ENCODE peak calls at places on chromosomes 13 and 19, in six cellular contexts. J is heart left ventricle, F is PC-3, V is keratinocyte, R is uterus, Z is GM23248. G is an unnamed sample. For H3K27me3, the result is how much of the 10 kb centered on the place peaks cover.

GRCh38 chr13:81171065-81171647 is 830.2 kb upstream of the SPRY2 start:
- DNase-seq in F (peak), R (no peak), Z (peak), J (no peak), V (no peak), G (no peak)

GRCh38 chr19:51258165-51258564 is 7.3 kb downstream of the SIGLECL1 start:
- DNase-seq in F (no peak), J (no peak), V (no peak), Z (no peak), R (no peak), G (no peak)

GRCh38 chr19:7869453-7869909 is 4.7 kb downstream of the PRR36 start:
- DNase-seq in R (peak), Z (peak), J (peak), F (peak), V (no peak), G (no peak)

GRCh38 chr13:66665991-66666390 is 564.1 kb downstream of the PCDH9 start:
- DNase-seq in F (peak), V (no peak), J (no peak), Z (peak), R (no peak), G (peak)

GRCh38 chr13:26502826-26503225 is 54.7 kb upstream of the WASF3 start:
- DNase-seq in F (peak), V (no peak), J (peak), Z (peak), R (no peak), G (no peak)

GRCh38 chr13:109348514-109349340 is 437.7 kb downstream of the IRS2 start:
- DNase-seq in V (peak), F (peak), R (no peak), J (no peak), Z (peak), G (no peak)

GRCh38 chr13:93413972-93414717 is 187.5 kb downstream of the GPC6 start:
- DNase-seq in J (no peak), F (no peak), V (no peak), Z (peak), R (no peak), G (no peak)

GRCh38 chr13:29847501-29847983 is 2.9 kb downstream of the UBL3 start:
- DNase-seq in Z (peak), R (no peak), J (no peak), F (peak), V (no peak), G (no peak)

GRCh38 chr13:28532226-28533048 is 37.5 kb upstream of the FLT1 start:
- DNase-seq in F (no peak), Z (peak), J (peak), R (no peak), V (no peak), G (no peak)

GRCh38 chr13:99977912-99978780 is 3.4 kb upstream of the ZIC2 start:
- DNase-seq in V (no peak), R (no peak), F (no peak), Z (no peak), J (no peak), G (no peak)

GRCh38 chr19:48295458-48295857 is 25.6 kb downstream of the ZNF114 start:
- DNase-seq in J (no peak), R (no peak), Z (no peak), F (no peak), V (no peak), G (no peak)

GRCh38 chr19:17385878-17386611 is 8.0 kb downstream of the CCDC194 start:
- DNase-seq in V (no peak), Z (peak), R (peak), J (peak), F (peak), G (no peak)

GRCh38 chr19:48963371-48964204 is 1.5 kb upstream of the FTL start:
- DNase-seq in F (peak), R (peak), V (no peak), Z (peak), J (peak), G (no peak)

GRCh38 chr13:79659161-79659560 is 178.2 kb downstream of the NDFIP2 start:
- DNase-seq in V (no peak), F (no peak), Z (no peak), R (peak), J (peak), G (no peak)

GRCh38 chr19:48344892-48345291 is 18.8 kb downstream of the TMEM143 start:
- DNase-seq in V (no peak), Z (no peak), F (no peak), J (no peak), R (no peak), G (no peak)

GRCh38 chr13:46235259-46235658 is 23.5 kb downstream of the LRRC63 start:
- DNase-seq in J (no peak), Z (no peak), R (no peak), V (no peak), F (no peak), G (no peak)

GRCh38 chr19:45873219-45873772 is 9.2 kb downstream of the FOXA3 start:
- DNase-seq in Z (no peak), R (no peak), J (no peak), F (no peak), V (no peak), G (no peak)

GRCh38 chr13:100128373-100128772 is 39.5 kb downstream of the PCCA start:
- DNase-seq in Z (peak), V (no peak), J (no peak), F (no peak), R (no peak), G (no peak)

GRCh38 chr13:39881887-39882286 is 226.4 kb downstream of the COG6 start:
- DNase-seq in J (no peak), Z (no peak), V (no peak), F (no peak), R (no peak), G (no peak)

GRCh38 chr13:76773695-76774094 is 112.5 kb downstream of the KCTD12 start:
- DNase-seq in R (no peak), F (no peak), V (no peak), Z (peak), J (no peak), G (no peak)

GRCh38 chr19:38494379-38494778 is 60.9 kb downstream of the RYR1 start:
- DNase-seq in R (no peak), V (no peak), J (no peak), Z (no peak), F (no peak), G (no peak)

GRCh38 chr19:38499532-38499931 is 66.0 kb downstream of the RYR1 start:
- DNase-seq in R (no peak), V (no peak), J (no peak), Z (no peak), F (no peak), G (no peak)

GRCh38 chr19:38497907-38498306 is 64.4 kb downstream of the RYR1 start:
- DNase-seq in F (no peak), R (no peak), Z (no peak), V (no peak), J (no peak), G (no peak)

GRCh38 chr19:38496603-38497487 is 63.4 kb downstream of the RYR1 start:
- DNase-seq in Z (no peak), R (peak), J (peak), F (no peak), V (no peak), G (no peak)

GRCh38 chr19:38496116-38496515 is 62.6 kb downstream of the RYR1 start:
- DNase-seq in F (no peak), R (no peak), Z (no peak), J (no peak), V (no peak), G (no peak)
- H3K27me3 ChIP-seq in F (under half), R (under half), Z (under half), J (under half), V (under half), G (under half)

DNA sequence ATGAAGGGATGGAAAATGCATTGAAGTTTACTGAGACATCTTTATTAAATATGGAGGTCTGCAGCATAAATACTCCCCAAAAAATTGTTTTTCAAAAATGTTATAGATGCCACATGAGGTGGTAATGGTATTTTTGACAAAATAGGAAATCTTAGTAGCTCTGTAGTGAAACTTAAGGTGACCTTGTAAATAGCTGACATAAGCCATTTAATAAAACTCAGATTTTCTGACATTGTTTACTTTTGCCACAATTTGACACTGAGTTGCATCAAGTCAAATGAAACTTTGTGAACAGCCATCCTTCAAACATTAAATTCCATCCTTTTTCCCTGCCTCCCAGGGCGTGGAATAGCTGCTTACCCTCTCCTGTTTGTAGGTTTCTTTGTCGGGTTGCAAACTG is 953.1 kb downstream of the PCDH17 start:
- DNase-seq in V (no peak), J (no peak), R (no peak), Z (no peak), F (no peak), G (no peak)
- H3K4me3 ChIP-seq in V (no peak), J (no peak), R (no peak), Z (no peak), F (no peak), G (no peak)

GRCh38 chr19:18419699-18420460 is 682 bp downstream of the SSBP4 start:
- DNase-seq in Z (peak), V (no peak), F (peak), J (peak), R (no peak), G (no peak)

GRCh38 chr19:18417250-18418033 is 1.8 kb upstream of the SSBP4 start:
- DNase-seq in R (peak), F (peak), J (peak), Z (peak), V (no peak), G (no peak)

GRCh38 chr19:18419195-18419698 is at the start of gene SSBP4:
- DNase-seq in V (no peak), J (peak), F (peak), Z (peak), R (peak), G (no peak)

GRCh38 chr19:18418034-18418724 is 1.0 kb upstream of the SSBP4 start:
- DNase-seq in Z (no peak), R (peak), V (no peak), J (peak), F (no peak), G (no peak)

DNA sequence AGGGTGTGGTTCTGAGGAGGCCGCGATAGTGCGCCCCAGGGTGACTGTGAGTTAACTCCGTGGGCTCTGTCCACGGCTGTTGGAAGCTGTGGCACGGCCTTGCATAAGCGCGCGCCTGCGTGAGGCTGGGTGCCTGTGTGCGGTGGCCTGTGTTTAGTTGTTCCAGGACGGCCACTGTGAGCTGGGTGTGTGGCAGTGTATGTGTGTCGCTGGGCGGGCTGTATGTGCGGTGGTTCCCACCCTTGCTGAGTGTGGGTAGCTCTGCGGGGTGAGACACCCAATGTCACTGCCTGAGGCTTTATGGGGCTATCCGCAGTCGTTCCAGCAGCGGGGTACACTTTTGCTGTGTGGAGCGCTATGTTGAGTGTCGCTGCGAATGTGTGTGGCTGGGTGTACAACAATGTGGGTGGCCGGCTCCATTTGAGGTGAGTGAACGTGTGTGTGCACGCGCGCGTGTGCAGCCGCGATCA is 438 bp upstream of the SSBP4 start:
- DNase-seq in F (no peak), V (no peak), R (no peak), Z (peak), J (peak), G (no peak)
- H3K27me3 ChIP-seq in F (under half), V (under half), R (under half), Z (under half), J (under half), G (under half)

GRCh38 chr19:36449059-36449670 is 30.7 kb upstream of the ZFP82 start:
- DNase-seq in V (no peak), J (no peak), Z (no peak), F (no peak), R (no peak), G (no peak)
- H3K4me3 ChIP-seq in V (no peak), J (no peak), Z (no peak), F (no peak), R (no peak), G (no peak)

DNA sequence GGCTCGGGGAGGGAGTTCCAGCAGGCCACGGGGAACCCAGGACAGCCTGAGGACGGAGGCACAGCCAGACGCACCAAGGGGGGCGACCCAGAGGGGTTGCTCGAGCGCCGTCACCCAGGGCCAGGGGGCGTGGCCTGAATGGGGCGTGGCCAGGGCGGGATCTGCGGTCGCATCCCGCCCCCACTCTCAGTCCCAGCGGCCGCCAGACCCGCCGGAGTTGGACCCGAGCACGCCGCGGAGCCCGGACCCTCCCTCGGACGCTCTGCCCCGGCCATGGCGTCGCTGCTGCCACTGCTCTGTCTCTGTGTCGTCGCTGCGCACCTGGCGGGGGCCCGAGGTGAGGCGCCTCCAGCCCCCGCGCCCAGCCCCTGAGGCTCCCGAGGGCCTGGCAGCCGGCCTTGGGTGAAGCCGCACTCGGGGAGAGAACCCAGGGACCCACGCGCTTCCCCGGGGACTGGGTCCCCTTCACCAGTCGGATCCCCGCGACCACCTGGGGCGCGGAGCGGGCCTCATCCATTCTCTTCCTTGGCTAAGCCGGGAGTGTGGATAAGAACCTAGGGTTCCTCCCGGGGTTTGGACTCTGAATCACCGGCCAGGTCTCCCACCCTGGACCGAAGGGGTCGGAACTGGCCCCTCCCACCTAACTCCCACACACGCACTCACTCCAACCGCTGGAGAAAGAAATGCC is at the start of gene CILP2:
- DNase-seq in R (no peak), F (peak), Z (peak), V (no peak), J (peak), G (no peak)
- H3K27me3 ChIP-seq in R (under half), F (under half), Z (under half), V (under half), J (under half), G (under half)

DNA sequence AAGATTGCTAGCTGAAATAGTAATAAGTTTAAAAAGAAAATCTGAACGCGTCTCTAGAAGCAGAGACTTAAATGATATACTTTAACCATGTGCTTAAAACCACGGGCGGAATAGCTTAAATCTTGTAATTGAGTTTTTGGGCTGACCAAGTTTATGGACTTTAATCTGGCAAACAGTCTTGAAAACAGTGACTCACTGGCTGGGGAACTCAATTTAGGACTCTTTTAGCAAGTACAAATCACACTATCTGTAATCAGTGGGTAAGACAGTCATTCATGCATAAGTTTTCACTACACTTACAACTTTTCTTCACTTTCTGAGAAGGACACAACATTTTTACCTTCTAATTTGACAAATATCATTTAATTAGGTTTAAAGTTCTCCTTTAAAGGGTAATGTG is 26.8 kb downstream of the ZNF627 start:
- DNase-seq in R (no peak), F (peak), J (no peak), V (no peak), Z (peak), G (peak)
- H3K4me3 ChIP-seq in R (no peak), F (peak), J (peak), V (peak), Z (peak), G (no peak)

DNA sequence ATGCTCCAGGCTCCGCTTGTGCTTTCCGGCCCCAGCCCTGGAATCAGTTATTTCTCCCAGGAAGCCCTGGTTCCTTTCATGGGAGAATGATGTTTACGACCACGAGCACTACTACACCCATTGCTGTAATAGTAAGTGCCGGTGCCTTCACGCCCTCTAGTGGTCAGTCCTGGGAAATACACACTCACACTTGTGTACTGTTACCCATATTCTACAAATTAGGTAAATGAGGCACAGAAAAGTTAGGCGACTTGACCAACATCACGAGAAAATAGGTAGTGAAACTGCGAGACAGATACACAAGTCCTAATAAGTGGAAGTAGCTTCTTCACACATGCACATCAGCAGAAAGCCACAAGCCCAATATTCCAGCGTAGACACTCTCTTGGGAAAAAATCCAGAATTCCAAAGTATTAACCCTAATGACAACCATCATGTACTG is 21.7 kb downstream of the CEACAM21 start:
- DNase-seq in J (peak), R (peak), Z (peak), V (peak), F (peak), G (peak)
- H3K27me3 ChIP-seq in J (under half), R (under half), Z (under half), V (under half), F (under half), G (under half)

GRCh38 chr19:3433313-3433712 is 47.0 kb downstream of the SMIM24 start:
- DNase-seq in V (no peak), J (no peak), R (no peak), Z (no peak), F (no peak), G (no peak)

GRCh38 chr19:3434630-3435553 is 45.4 kb downstream of the SMIM24 start:
- DNase-seq in V (peak), F (peak), J (peak), R (peak), Z (peak), G (peak)

GRCh38 chr19:3431760-3432397 is 48.4 kb downstream of the SMIM24 start:
- DNase-seq in V (no peak), Z (no peak), F (no peak), J (no peak), R (no peak), G (no peak)

DNA sequence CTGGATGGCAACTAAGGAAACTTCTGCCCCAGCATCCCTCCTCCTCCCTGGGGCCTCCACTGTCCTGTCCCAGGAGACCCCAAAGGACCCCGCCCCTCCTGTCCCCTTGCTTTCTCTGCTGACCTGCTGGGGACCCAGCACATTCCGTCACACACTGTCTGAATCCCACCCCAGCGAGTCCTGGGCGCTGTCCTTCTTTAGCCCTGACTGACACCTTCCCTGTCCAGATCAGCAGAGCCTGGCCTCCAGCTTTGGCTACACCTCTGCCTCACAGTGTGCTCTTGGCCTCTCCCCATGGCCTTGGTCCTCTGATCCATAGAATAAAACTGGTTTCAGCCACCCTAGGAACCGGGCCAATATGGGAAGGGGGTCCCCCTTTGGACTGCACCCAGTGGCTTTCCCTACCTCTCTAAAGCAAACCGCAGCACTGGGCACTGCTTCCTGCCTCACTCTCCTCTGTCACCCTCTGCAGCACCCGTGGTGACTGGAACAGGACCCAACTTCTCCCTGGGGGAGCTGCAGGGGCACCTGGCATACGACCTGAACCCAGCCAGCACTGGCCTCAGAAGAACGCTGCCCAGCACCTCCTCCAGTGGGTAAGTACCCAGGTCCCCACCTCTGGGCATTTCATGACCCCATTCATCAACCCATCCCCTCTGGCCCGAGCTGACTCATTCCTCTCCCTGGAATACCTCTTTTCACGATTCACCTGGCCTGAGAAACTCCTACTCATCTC is 46.4 kb downstream of the SMIM24 start:
- DNase-seq in F (no peak), R (no peak), V (no peak), Z (no peak), J (no peak), G (no peak)
- H3K4me3 ChIP-seq in F (no peak), R (no peak), V (no peak), Z (no peak), J (no peak), G (no peak)